ENCODE peak calls at places on chromosomes 13 and 19, in nine cellular contexts. One of them, this sample, is unnamed. For H3K4me1 and H3K9me3, the result is how much of the 10 kb centered on the place peaks cover.

GRCh38 chr19:14561249-14561648 is 10.6 kb downstream of the NDUFB7 start:
- DNase-seq in neural progenitor cell: no peak
- DNase-seq in IMR-90: no peak
- DNase-seq in breast epithelium: no peak
- DNase-seq in esophagus squamous epithelium: no peak
- DNase-seq in cardiac muscle cell: no peak
- DNase-seq in heart left ventricle: no peak
- DNase-seq in mucosa of descending colon: no peak
- DNase-seq in prostate gland: no peak
- DNase-seq in this sample: no peak

GRCh38 chr19:16773939-16774338 is 54.3 kb downstream of the NWD1 start:
- DNase-seq in prostate gland: no peak
- DNase-seq in heart left ventricle: no peak
- DNase-seq in mucosa of descending colon: no peak
- DNase-seq in IMR-90: no peak
- DNase-seq in breast epithelium: no peak
- DNase-seq in neural progenitor cell: no peak
- DNase-seq in esophagus squamous epithelium: no peak
- DNase-seq in cardiac muscle cell: no peak
- DNase-seq in this sample: no peak

GRCh38 chr19:13861714-13862531 is 15.0 kb upstream of the NANOS3 start:
- DNase-seq in mucosa of descending colon: peak
- DNase-seq in esophagus squamous epithelium: no peak
- DNase-seq in cardiac muscle cell: peak
- DNase-seq in IMR-90: peak
- DNase-seq in heart left ventricle: peak
- DNase-seq in prostate gland: peak
- DNase-seq in breast epithelium: peak
- DNase-seq in neural progenitor cell: peak
- DNase-seq in this sample: peak

GRCh38 chr19:5947435-5947834 is 30.5 kb downstream of the RANBP3 start:
- DNase-seq in heart left ventricle: peak
- DNase-seq in IMR-90: peak
- DNase-seq in mucosa of descending colon: peak
- DNase-seq in neural progenitor cell: no peak
- DNase-seq in cardiac muscle cell: no peak
- DNase-seq in breast epithelium: no peak
- DNase-seq in prostate gland: no peak
- DNase-seq in esophagus squamous epithelium: no peak
- DNase-seq in this sample: no peak

GRCh38 chr19:10936661-10937084 is 8.1 kb downstream of the TIMM29 start:
- DNase-seq in heart left ventricle: no peak
- DNase-seq in cardiac muscle cell: peak
- DNase-seq in esophagus squamous epithelium: no peak
- DNase-seq in breast epithelium: no peak
- DNase-seq in neural progenitor cell: peak
- DNase-seq in mucosa of descending colon: no peak
- DNase-seq in IMR-90: peak
- DNase-seq in prostate gland: peak
- DNase-seq in this sample: peak

GRCh38 chr13:75512253-75512652 is 25.4 kb downstream of the COMMD6 start:
- DNase-seq in esophagus squamous epithelium: no peak
- DNase-seq in cardiac muscle cell: no peak
- DNase-seq in heart left ventricle: no peak
- DNase-seq in mucosa of descending colon: no peak
- DNase-seq in neural progenitor cell: no peak
- DNase-seq in prostate gland: no peak
- DNase-seq in IMR-90: no peak
- DNase-seq in breast epithelium: no peak
- DNase-seq in this sample: no peak

GRCh38 chr19:21269813-21270212 is 59.4 kb downstream of the ZNF708 start:
- DNase-seq in mucosa of descending colon: no peak
- DNase-seq in heart left ventricle: no peak
- DNase-seq in esophagus squamous epithelium: no peak
- DNase-seq in neural progenitor cell: no peak
- DNase-seq in breast epithelium: no peak
- DNase-seq in IMR-90: no peak
- DNase-seq in cardiac muscle cell: no peak
- DNase-seq in prostate gland: no peak
- DNase-seq in this sample: no peak

GRCh38 chr19:36497001-36497400 is 7.6 kb upstream of the ZNF566 start:
- DNase-seq in heart left ventricle: no peak
- DNase-seq in esophagus squamous epithelium: no peak
- DNase-seq in IMR-90: no peak
- DNase-seq in mucosa of descending colon: no peak
- DNase-seq in prostate gland: no peak
- DNase-seq in cardiac muscle cell: no peak
- DNase-seq in breast epithelium: no peak
- DNase-seq in neural progenitor cell: no peak
- DNase-seq in this sample: no peak

GRCh38 chr13:47679391-47679790 is 321.7 kb downstream of the SUCLA2 start:
- DNase-seq in cardiac muscle cell: no peak
- DNase-seq in mucosa of descending colon: no peak
- DNase-seq in neural progenitor cell: no peak
- DNase-seq in heart left ventricle: no peak
- DNase-seq in IMR-90: peak
- DNase-seq in breast epithelium: no peak
- DNase-seq in prostate gland: no peak
- DNase-seq in esophagus squamous epithelium: no peak
- DNase-seq in this sample: no peak

GRCh38 chr19:55535579-55536350 is 1.2 kb downstream of the SBK2 start:
- DNase-seq in breast epithelium: no peak
- DNase-seq in cardiac muscle cell: no peak
- DNase-seq in prostate gland: no peak
- DNase-seq in IMR-90: no peak
- DNase-seq in mucosa of descending colon: no peak
- DNase-seq in esophagus squamous epithelium: no peak
- DNase-seq in heart left ventricle: no peak
- DNase-seq in neural progenitor cell: no peak
- DNase-seq in this sample: no peak

GRCh38 chr19:42412223-42412622 is 15.0 kb downstream of the LIPE start:
- DNase-seq in neural progenitor cell: peak
- DNase-seq in cardiac muscle cell: no peak
- DNase-seq in mucosa of descending colon: peak
- DNase-seq in esophagus squamous epithelium: no peak
- DNase-seq in prostate gland: no peak
- DNase-seq in IMR-90: no peak
- DNase-seq in heart left ventricle: no peak
- DNase-seq in breast epithelium: no peak
- DNase-seq in this sample: no peak

GRCh38 chr13:94176576-94176975 is 302.9 kb downstream of the DCT start:
- DNase-seq in neural progenitor cell: no peak
- DNase-seq in heart left ventricle: no peak
- DNase-seq in IMR-90: no peak
- DNase-seq in esophagus squamous epithelium: no peak
- DNase-seq in prostate gland: no peak
- DNase-seq in breast epithelium: no peak
- DNase-seq in cardiac muscle cell: no peak
- DNase-seq in mucosa of descending colon: no peak
- DNase-seq in this sample: no peak

GRCh38 chr19:49637865-49638350 is 2.0 kb downstream of the RRAS start:
- DNase-seq in prostate gland: peak
- DNase-seq in cardiac muscle cell: peak
- DNase-seq in neural progenitor cell: peak
- DNase-seq in heart left ventricle: peak
- DNase-seq in breast epithelium: peak
- DNase-seq in mucosa of descending colon: peak
- DNase-seq in esophagus squamous epithelium: no peak
- DNase-seq in IMR-90: peak
- DNase-seq in this sample: peak

GRCh38 chr19:7507884-7508283 is 8.0 kb upstream of the ZNF358 start:
- DNase-seq in esophagus squamous epithelium: no peak
- DNase-seq in mucosa of descending colon: peak
- DNase-seq in IMR-90: peak
- DNase-seq in prostate gland: no peak
- DNase-seq in cardiac muscle cell: no peak
- DNase-seq in heart left ventricle: peak
- DNase-seq in neural progenitor cell: peak
- DNase-seq in breast epithelium: no peak
- DNase-seq in this sample: peak

GRCh38 chr19:15979293-15979692 is 30.5 kb downstream of the OR10H4 start:
- DNase-seq in cardiac muscle cell: no peak
- DNase-seq in neural progenitor cell: no peak
- DNase-seq in esophagus squamous epithelium: no peak
- DNase-seq in IMR-90: no peak
- DNase-seq in prostate gland: no peak
- DNase-seq in heart left ventricle: no peak
- DNase-seq in breast epithelium: no peak
- DNase-seq in mucosa of descending colon: no peak
- DNase-seq in this sample: no peak

DNA sequence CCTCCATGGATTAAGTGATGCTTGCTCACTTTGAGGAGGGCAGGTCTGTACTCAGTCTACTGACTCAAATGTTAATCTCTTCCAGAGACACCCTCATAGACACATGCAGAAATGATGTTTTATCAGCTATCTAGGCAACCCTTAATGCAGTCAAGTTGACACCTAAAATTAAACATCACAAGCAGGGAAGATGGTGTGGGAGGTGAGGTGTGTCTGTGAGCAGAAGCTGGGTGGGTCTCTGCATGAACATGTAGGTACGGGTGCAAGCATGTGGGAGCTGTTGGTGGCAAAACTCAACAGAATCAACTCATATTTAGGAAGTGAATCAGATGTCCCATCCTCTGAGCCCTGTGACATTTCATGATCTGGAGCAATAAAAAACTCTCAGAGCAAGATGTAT is 249.2 kb upstream of the SGCG start:
- DNase-seq in esophagus squamous epithelium: no peak
- DNase-seq in mucosa of descending colon: no peak
- DNase-seq in heart left ventricle: no peak
- DNase-seq in breast epithelium: no peak
- DNase-seq in neural progenitor cell: no peak
- DNase-seq in prostate gland: no peak
- DNase-seq in cardiac muscle cell: no peak
- DNase-seq in IMR-90: no peak
- DNase-seq in this sample: no peak
- H3K4me1 ChIP-seq in esophagus squamous epithelium: under half
- H3K4me1 ChIP-seq in mucosa of descending colon: under half
- H3K4me1 ChIP-seq in heart left ventricle: under half
- H3K4me1 ChIP-seq in breast epithelium: under half
- H3K4me1 ChIP-seq in neural progenitor cell: under half
- H3K4me1 ChIP-seq in prostate gland: under half
- H3K4me1 ChIP-seq in cardiac muscle cell: under half
- H3K4me1 ChIP-seq in IMR-90: under half
- H3K4me1 ChIP-seq in this sample: under half

GRCh38 chr19:54317108-54317964 is 4.4 kb upstream of the LILRA5 start:
- DNase-seq in cardiac muscle cell: no peak
- DNase-seq in breast epithelium: no peak
- DNase-seq in heart left ventricle: no peak
- DNase-seq in esophagus squamous epithelium: no peak
- DNase-seq in neural progenitor cell: no peak
- DNase-seq in mucosa of descending colon: no peak
- DNase-seq in IMR-90: no peak
- DNase-seq in prostate gland: no peak
- DNase-seq in this sample: no peak
- H3K9me3 ChIP-seq in cardiac muscle cell: under half
- H3K9me3 ChIP-seq in breast epithelium: under half
- H3K9me3 ChIP-seq in heart left ventricle: under half
- H3K9me3 ChIP-seq in esophagus squamous epithelium: under half
- H3K9me3 ChIP-seq in neural progenitor cell: under half
- H3K9me3 ChIP-seq in mucosa of descending colon: under half
- H3K9me3 ChIP-seq in IMR-90: under half
- H3K9me3 ChIP-seq in prostate gland: under half
- H3K9me3 ChIP-seq in this sample: under half

GRCh38 chr13:52868190-52868589 is 19.8 kb upstream of the PCDH8 start:
- DNase-seq in mucosa of descending colon: no peak
- DNase-seq in IMR-90: no peak
- DNase-seq in prostate gland: no peak
- DNase-seq in esophagus squamous epithelium: no peak
- DNase-seq in neural progenitor cell: no peak
- DNase-seq in heart left ventricle: no peak
- DNase-seq in breast epithelium: no peak
- DNase-seq in cardiac muscle cell: no peak
- DNase-seq in this sample: no peak

GRCh38 chr13:52862358-52863206 is 14.1 kb upstream of the PCDH8 start:
- DNase-seq in mucosa of descending colon: no peak
- DNase-seq in cardiac muscle cell: peak
- DNase-seq in heart left ventricle: no peak
- DNase-seq in prostate gland: no peak
- DNase-seq in neural progenitor cell: peak
- DNase-seq in breast epithelium: no peak
- DNase-seq in IMR-90: no peak
- DNase-seq in esophagus squamous epithelium: no peak
- DNase-seq in this sample: peak
- TF ChIP-seq CTCF in mucosa of descending colon: peak
- TF ChIP-seq CTCF in cardiac muscle cell: peak
- TF ChIP-seq CTCF in heart left ventricle: peak
- TF ChIP-seq CTCF in prostate gland: no peak
- TF ChIP-seq CTCF in neural progenitor cell: peak
- TF ChIP-seq CTCF in breast epithelium: no peak
- TF ChIP-seq CTCF in IMR-90: peak
- TF ChIP-seq CTCF in esophagus squamous epithelium: peak
- TF ChIP-seq CTCF in this sample: peak

GRCh38 chr19:29969891-29970290 is 27.9 kb downstream of the URI1 start:
- DNase-seq in breast epithelium: no peak
- DNase-seq in prostate gland: no peak
- DNase-seq in IMR-90: no peak
- DNase-seq in esophagus squamous epithelium: no peak
- DNase-seq in neural progenitor cell: no peak
- DNase-seq in cardiac muscle cell: no peak
- DNase-seq in mucosa of descending colon: no peak
- DNase-seq in heart left ventricle: no peak
- DNase-seq in this sample: no peak

GRCh38 chr19:29971002-29971401 is 29.0 kb downstream of the URI1 start:
- DNase-seq in breast epithelium: no peak
- DNase-seq in IMR-90: no peak
- DNase-seq in neural progenitor cell: no peak
- DNase-seq in mucosa of descending colon: no peak
- DNase-seq in heart left ventricle: no peak
- DNase-seq in esophagus squamous epithelium: no peak
- DNase-seq in prostate gland: no peak
- DNase-seq in cardiac muscle cell: no peak
- DNase-seq in this sample: no peak

GRCh38 chr19:29967623-29968022 is 25.6 kb downstream of the URI1 start:
- DNase-seq in neural progenitor cell: no peak
- DNase-seq in esophagus squamous epithelium: no peak
- DNase-seq in heart left ventricle: no peak
- DNase-seq in prostate gland: no peak
- DNase-seq in cardiac muscle cell: no peak
- DNase-seq in IMR-90: peak
- DNase-seq in breast epithelium: no peak
- DNase-seq in mucosa of descending colon: no peak
- DNase-seq in this sample: no peak

GRCh38 chr19:29974701-29975100 is 32.7 kb downstream of the URI1 start:
- DNase-seq in cardiac muscle cell: no peak
- DNase-seq in esophagus squamous epithelium: no peak
- DNase-seq in mucosa of descending colon: no peak
- DNase-seq in IMR-90: no peak
- DNase-seq in prostate gland: no peak
- DNase-seq in breast epithelium: no peak
- DNase-seq in neural progenitor cell: no peak
- DNase-seq in heart left ventricle: no peak
- DNase-seq in this sample: no peak

DNA sequence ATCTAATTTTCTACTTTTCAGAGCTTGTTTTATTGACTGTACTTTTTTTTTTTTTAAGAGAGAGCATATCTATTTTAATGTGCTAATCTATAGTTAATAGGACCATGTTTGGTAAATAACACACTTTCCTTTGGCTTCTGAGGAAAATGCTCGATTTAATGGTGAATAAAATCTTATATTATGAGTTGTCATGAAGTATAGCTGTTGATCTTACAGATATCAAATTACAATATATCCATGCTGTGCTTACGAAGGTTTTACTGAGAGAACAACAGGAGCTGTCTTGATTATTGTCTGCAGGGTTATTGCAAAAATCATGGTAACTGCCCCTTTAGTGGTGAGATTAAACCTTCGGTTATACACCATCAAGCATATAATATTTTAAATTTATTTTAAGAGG is 29.6 kb downstream of the URI1 start:
- DNase-seq in cardiac muscle cell: no peak
- DNase-seq in prostate gland: no peak
- DNase-seq in mucosa of descending colon: no peak
- DNase-seq in breast epithelium: no peak
- DNase-seq in esophagus squamous epithelium: no peak
- DNase-seq in neural progenitor cell: no peak
- DNase-seq in heart left ventricle: no peak
- DNase-seq in IMR-90: peak
- DNase-seq in this sample: no peak
- H3K4me1 ChIP-seq in cardiac muscle cell: under half
- H3K4me1 ChIP-seq in prostate gland: under half
- H3K4me1 ChIP-seq in mucosa of descending colon: under half
- H3K4me1 ChIP-seq in breast epithelium: under half
- H3K4me1 ChIP-seq in esophagus squamous epithelium: under half
- H3K4me1 ChIP-seq in neural progenitor cell: under half
- H3K4me1 ChIP-seq in heart left ventricle: under half
- H3K4me1 ChIP-seq in IMR-90: under half
- H3K4me1 ChIP-seq in this sample: under half